ENCODE peak calls at places on chromosomes 13 and 19, in eight cellular contexts. V is glutamatergic neuron; G is GM12865; O is nephron progenitor cell; Z is omental fat pad; B is CD4-positive, alpha-beta T cell; P is neural progenitor cell; E is K562. F is an unnamed sample.

GRCh38 chr13:26280295-26280694 is 26.4 kb downstream of the CDK8 start:
- DNase-seq in V (no peak), G (no peak), O (no peak), Z (no peak), B (no peak), P (no peak), E (no peak), F (no peak)

GRCh38 chr13:111216166-111216960 is 101.3 kb downstream of the ARHGEF7 start:
- DNase-seq in V (peak), G (peak), O (peak), Z (no peak), B (peak), P (peak), E (peak), F (peak)

GRCh38 chr19:8302357-8302691 is 5.8 kb downstream of the CD320 start:
- DNase-seq in V (no peak), G (no peak), O (no peak), Z (peak), B (no peak), P (no peak), E (peak), F (no peak)

GRCh38 chr13:50800091-50800739 is 43.3 kb downstream of the DLEU7 start:
- DNase-seq in V (no peak), G (no peak), O (no peak), Z (no peak), B (no peak), P (no peak), E (no peak), F (no peak)

GRCh38 chr13:80047406-80047805 is 293.5 kb downstream of the SPRY2 start:
- DNase-seq in V (no peak), G (no peak), O (no peak), Z (no peak), B (no peak), P (no peak), E (no peak), F (no peak)

GRCh38 chr19:50221087-50221486 is 17.7 kb downstream of the MYH14 start:
- DNase-seq in V (no peak), G (no peak), O (no peak), Z (no peak), B (no peak), P (no peak), E (no peak), F (no peak)

GRCh38 chr19:30267332-30267731 is 104.9 kb upstream of the ZNF536 start:
- DNase-seq in V (no peak), G (no peak), O (no peak), Z (no peak), B (no peak), P (no peak), E (no peak), F (no peak)

GRCh38 chr13:37618554-37618953 is 20.0 kb upstream of the POSTN start:
- DNase-seq in V (no peak), G (no peak), O (no peak), Z (no peak), B (no peak), P (no peak), E (no peak), F (no peak)

GRCh38 chr19:38266981-38267597 is 2.7 kb downstream of the SPINT2 start:
- DNase-seq in V (no peak), G (no peak), O (no peak), Z (no peak), B (no peak), P (no peak), E (peak), F (no peak)

GRCh38 chr13:32660227-32660626 is 74.0 kb downstream of the PDS5B start:
- DNase-seq in V (no peak), G (no peak), O (no peak), Z (no peak), B (no peak), P (no peak), E (no peak), F (no peak)

GRCh38 chr13:38697628-38698333 is 10.9 kb downstream of the FREM2 start:
- DNase-seq in V (no peak), G (no peak), O (no peak), Z (no peak), B (no peak), P (peak), E (no peak), F (no peak)

GRCh38 chr13:109336730-109337129 is 449.7 kb downstream of the IRS2 start:
- DNase-seq in V (no peak), G (no peak), O (no peak), Z (no peak), B (no peak), P (no peak), E (no peak), F (no peak)

GRCh38 chr13:71828564-71828963 is 38.4 kb downstream of the DACH1 start:
- DNase-seq in V (no peak), G (no peak), O (no peak), Z (no peak), B (no peak), P (no peak), E (no peak), F (no peak)

GRCh38 chr19:15320118-15320517 is 12.2 kb downstream of the BRD4 start:
- DNase-seq in V (no peak), G (no peak), O (no peak), Z (no peak), B (no peak), P (no peak), E (no peak), F (no peak)

GRCh38 chr19:38736036-38736412 is 8.2 kb downstream of the CAPN12 start:
- DNase-seq in V (peak), G (peak), O (peak), Z (no peak), B (peak), P (peak), E (peak), F (peak)

GRCh38 chr13:113402471-113403254 is 38.7 kb upstream of the GRTP1 start:
- DNase-seq in V (no peak), G (no peak), O (no peak), Z (no peak), B (no peak), P (no peak), E (no peak), F (no peak)

GRCh38 chr13:101751488-101751887 is 299.0 kb downstream of the ITGBL1 start:
- DNase-seq in V (no peak), G (peak), O (no peak), Z (no peak), B (no peak), P (no peak), E (no peak), F (no peak)

GRCh38 chr13:110625771-110626321 is 10.5 kb downstream of the NAXD start:
- DNase-seq in V (no peak), G (no peak), O (no peak), Z (no peak), B (no peak), P (no peak), E (no peak), F (no peak)

GRCh38 chr13:62176051-62176450 is 760.4 kb upstream of the PCDH20 start:
- DNase-seq in V (no peak), G (no peak), O (no peak), Z (no peak), B (no peak), P (no peak), E (no peak), F (no peak)

DNA sequence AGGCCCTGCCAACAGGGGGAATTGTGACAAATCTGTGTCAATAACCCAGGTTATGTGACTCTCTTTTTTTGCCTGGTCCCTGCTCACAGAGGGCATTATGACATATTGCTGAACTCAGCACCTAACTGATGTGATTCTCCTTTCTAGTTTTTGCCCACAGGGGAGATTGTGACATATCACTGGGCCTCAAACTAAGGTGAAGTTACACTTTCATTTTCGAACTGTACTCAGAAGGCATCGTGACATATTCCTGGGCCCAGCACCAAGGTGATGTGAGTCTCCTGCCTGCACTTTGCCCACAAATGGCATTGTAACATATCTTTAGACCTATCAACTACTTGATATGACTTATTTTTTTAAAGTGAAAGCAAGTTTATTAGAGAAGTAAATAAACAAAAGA is 83.0 kb downstream of the ZNF728 start:
- DNase-seq in V (no peak), G (no peak), O (no peak), Z (no peak), B (no peak), P (no peak), E (no peak), F (no peak)
- TF ChIP-seq CTCF in V (no peak), G (no peak), O (no peak), Z (no peak), B (no peak), P (no peak), E (no peak), F (no peak)

GRCh38 chr13:23159587-23160240 is 21.1 kb upstream of the SGCG start:
- DNase-seq in V (peak), G (no peak), O (peak), Z (no peak), B (no peak), P (peak), E (no peak), F (no peak)
- TF ChIP-seq CTCF in V (peak), G (no peak), O (no peak), Z (no peak), B (no peak), P (no peak), E (no peak), F (no peak)

DNA sequence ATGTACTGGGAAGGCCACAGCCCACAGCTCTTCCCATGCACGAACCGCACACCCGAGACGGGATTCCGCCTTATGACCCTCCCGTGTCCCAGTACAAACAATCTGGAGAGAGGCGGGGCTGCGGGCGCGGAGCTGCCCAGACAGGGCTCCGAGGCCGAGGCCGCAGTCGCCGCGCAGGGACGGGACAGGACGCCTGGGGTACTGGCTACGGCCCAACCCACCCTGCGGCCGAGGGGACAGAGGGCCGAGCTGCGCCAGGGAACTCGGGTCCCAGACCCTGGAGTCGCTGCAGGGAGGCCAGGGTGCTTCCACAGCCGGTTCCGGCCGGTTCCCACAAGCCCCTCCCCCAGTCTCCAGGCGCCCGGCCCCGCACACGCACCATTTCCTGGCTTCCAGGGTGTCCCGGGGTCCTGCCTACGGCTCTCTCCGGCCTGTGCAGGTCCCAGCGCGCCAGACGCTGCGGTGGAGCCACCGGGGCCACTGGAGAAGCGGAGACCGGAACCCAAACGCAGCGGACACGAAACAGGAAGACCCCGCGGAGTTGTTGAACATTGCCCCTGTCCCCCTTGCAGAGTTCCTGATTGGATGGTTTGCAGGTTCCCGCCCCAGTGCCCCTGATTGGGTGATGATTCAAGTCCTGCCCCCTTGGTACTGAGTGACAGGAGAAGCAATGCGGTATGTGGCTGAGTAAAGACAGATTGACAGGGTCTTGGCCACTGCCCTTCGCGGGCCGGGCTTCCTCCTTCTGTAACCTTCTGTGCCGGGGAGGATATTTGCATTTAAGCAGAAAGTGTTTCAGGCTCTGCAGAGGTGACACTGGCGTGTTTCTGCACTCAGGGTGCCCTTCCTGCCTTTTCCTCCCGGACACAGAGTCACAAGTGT is at the start of gene ZNF564:
- DNase-seq in V (peak), G (peak), O (peak), Z (peak), B (peak), P (peak), E (peak), F (peak)
- TF ChIP-seq CTCF in V (no peak), G (no peak), O (no peak), Z (no peak), B (no peak), P (no peak), E (no peak), F (no peak)

GRCh38 chr13:67366533-67366932 is 136.4 kb upstream of the PCDH9 start:
- DNase-seq in V (no peak), G (no peak), O (no peak), Z (no peak), B (no peak), P (no peak), E (no peak), F (no peak)
- TF ChIP-seq CTCF in V (peak), G (no peak), O (no peak), Z (no peak), B (no peak), P (no peak), E (no peak), F (no peak)